ENCODE peak calls at places on chromosomes 7 and 10, in nine cellular contexts. One of them, this sample, is unnamed.

GRCh38 chr10:78028438-78029293 is 649 bp downstream of the POLR3A start:
- DNase-seq in cardiac fibroblast: peak; percentile 63
- DNase-seq in lung: no peak
- DNase-seq in HL-60: no peak
- DNase-seq in Peyer's patch: no peak
- DNase-seq in AG04450: no peak
- DNase-seq in dorsolateral prefrontal cortex: no peak
- DNase-seq in keratinocyte: no peak
- DNase-seq in B cell: no peak
- DNase-seq in this sample: no peak

GRCh38 chr7:98619450-98620321 is 2.6 kb downstream of the NPTX2 start:
- DNase-seq in cardiac fibroblast: peak; percentile 10
- DNase-seq in lung: peak; percentile 53
- DNase-seq in HL-60: no peak
- DNase-seq in Peyer's patch: no peak
- DNase-seq in AG04450: no peak
- DNase-seq in dorsolateral prefrontal cortex: no peak
- DNase-seq in keratinocyte: no peak
- DNase-seq in B cell: no peak
- DNase-seq in this sample: no peak

GRCh38 chr10:59222788-59223187 is 46.3 kb downstream of the PHYHIPL start:
- DNase-seq in cardiac fibroblast: no peak
- DNase-seq in lung: no peak
- DNase-seq in HL-60: no peak
- DNase-seq in Peyer's patch: no peak
- DNase-seq in AG04450: no peak
- DNase-seq in dorsolateral prefrontal cortex: no peak
- DNase-seq in keratinocyte: no peak
- DNase-seq in B cell: no peak
- DNase-seq in this sample: no peak

GRCh38 chr7:20402297-20403230 is 71.9 kb downstream of the ITGB8 start:
- DNase-seq in cardiac fibroblast: peak; percentile 27
- DNase-seq in lung: no peak
- DNase-seq in HL-60: no peak
- DNase-seq in Peyer's patch: no peak
- DNase-seq in AG04450: no peak
- DNase-seq in dorsolateral prefrontal cortex: no peak
- DNase-seq in keratinocyte: no peak
- DNase-seq in B cell: no peak
- DNase-seq in this sample: no peak

GRCh38 chr7:118771672-118772071 is 547.2 kb downstream of the ANKRD7 start:
- DNase-seq in cardiac fibroblast: no peak
- DNase-seq in lung: no peak
- DNase-seq in HL-60: no peak
- DNase-seq in Peyer's patch: no peak
- DNase-seq in AG04450: no peak
- DNase-seq in dorsolateral prefrontal cortex: no peak
- DNase-seq in keratinocyte: no peak
- DNase-seq in B cell: no peak
- DNase-seq in this sample: no peak

GRCh38 chr7:27156508-27156898 is at the start of gene HOXA7:
- DNase-seq in cardiac fibroblast: no peak
- DNase-seq in lung: no peak
- DNase-seq in HL-60: peak; percentile 25
- DNase-seq in Peyer's patch: peak; percentile 25
- DNase-seq in AG04450: no peak
- DNase-seq in dorsolateral prefrontal cortex: no peak
- DNase-seq in keratinocyte: no peak
- DNase-seq in B cell: no peak
- DNase-seq in this sample: no peak

GRCh38 chr10:110679633-110680472 is 35.7 kb downstream of the RBM20 start:
- DNase-seq in cardiac fibroblast: no peak
- DNase-seq in lung: no peak
- DNase-seq in HL-60: no peak
- DNase-seq in Peyer's patch: no peak
- DNase-seq in AG04450: no peak
- DNase-seq in dorsolateral prefrontal cortex: no peak
- DNase-seq in keratinocyte: no peak
- DNase-seq in B cell: no peak
- DNase-seq in this sample: no peak

GRCh38 chr7:117010375-117011133 is 57.3 kb downstream of the ST7 start:
- DNase-seq in cardiac fibroblast: peak; percentile 67
- DNase-seq in lung: no peak
- DNase-seq in HL-60: no peak
- DNase-seq in Peyer's patch: no peak
- DNase-seq in AG04450: no peak
- DNase-seq in dorsolateral prefrontal cortex: no peak
- DNase-seq in keratinocyte: no peak
- DNase-seq in B cell: no peak
- DNase-seq in this sample: no peak

GRCh38 chr7:2104716-2105115 is 128.0 kb downstream of the MAD1L1 start:
- DNase-seq in cardiac fibroblast: no peak
- DNase-seq in lung: no peak
- DNase-seq in HL-60: peak; percentile 28
- DNase-seq in Peyer's patch: no peak
- DNase-seq in AG04450: no peak
- DNase-seq in dorsolateral prefrontal cortex: no peak
- DNase-seq in keratinocyte: no peak
- DNase-seq in B cell: no peak
- DNase-seq in this sample: no peak

GRCh38 chr7:74658171-74659004 is 870 bp downstream of the GTF2I start:
- DNase-seq in cardiac fibroblast: peak; percentile 89
- DNase-seq in lung: peak; percentile 91
- DNase-seq in HL-60: peak; percentile 87
- DNase-seq in Peyer's patch: peak; percentile 90
- DNase-seq in AG04450: peak; percentile 61
- DNase-seq in dorsolateral prefrontal cortex: peak; percentile 90
- DNase-seq in keratinocyte: peak; percentile 35
- DNase-seq in B cell: peak; percentile 86
- DNase-seq in this sample: no peak

GRCh38 chr10:132904169-132904813 is 38.1 kb downstream of the CFAP46 start:
- DNase-seq in cardiac fibroblast: peak; percentile 43
- DNase-seq in lung: no peak
- DNase-seq in HL-60: peak; percentile 42
- DNase-seq in Peyer's patch: no peak
- DNase-seq in AG04450: no peak
- DNase-seq in dorsolateral prefrontal cortex: no peak
- DNase-seq in keratinocyte: peak; percentile 19
- DNase-seq in B cell: peak; percentile 57
- DNase-seq in this sample: no peak

GRCh38 chr7:2663121-2663886 is 24.7 kb upstream of the AMZ1 start:
- DNase-seq in cardiac fibroblast: no peak
- DNase-seq in lung: no peak
- DNase-seq in HL-60: no peak
- DNase-seq in Peyer's patch: no peak
- DNase-seq in AG04450: no peak
- DNase-seq in dorsolateral prefrontal cortex: no peak
- DNase-seq in keratinocyte: no peak
- DNase-seq in B cell: no peak
- DNase-seq in this sample: no peak

GRCh38 chr7:97555845-97556431 is 175.9 kb upstream of the TAC1 start:
- DNase-seq in cardiac fibroblast: peak; percentile 14
- DNase-seq in lung: no peak
- DNase-seq in HL-60: no peak
- DNase-seq in Peyer's patch: no peak
- DNase-seq in AG04450: no peak
- DNase-seq in dorsolateral prefrontal cortex: no peak
- DNase-seq in keratinocyte: no peak
- DNase-seq in B cell: no peak
- DNase-seq in this sample: peak; percentile 54

DNA sequence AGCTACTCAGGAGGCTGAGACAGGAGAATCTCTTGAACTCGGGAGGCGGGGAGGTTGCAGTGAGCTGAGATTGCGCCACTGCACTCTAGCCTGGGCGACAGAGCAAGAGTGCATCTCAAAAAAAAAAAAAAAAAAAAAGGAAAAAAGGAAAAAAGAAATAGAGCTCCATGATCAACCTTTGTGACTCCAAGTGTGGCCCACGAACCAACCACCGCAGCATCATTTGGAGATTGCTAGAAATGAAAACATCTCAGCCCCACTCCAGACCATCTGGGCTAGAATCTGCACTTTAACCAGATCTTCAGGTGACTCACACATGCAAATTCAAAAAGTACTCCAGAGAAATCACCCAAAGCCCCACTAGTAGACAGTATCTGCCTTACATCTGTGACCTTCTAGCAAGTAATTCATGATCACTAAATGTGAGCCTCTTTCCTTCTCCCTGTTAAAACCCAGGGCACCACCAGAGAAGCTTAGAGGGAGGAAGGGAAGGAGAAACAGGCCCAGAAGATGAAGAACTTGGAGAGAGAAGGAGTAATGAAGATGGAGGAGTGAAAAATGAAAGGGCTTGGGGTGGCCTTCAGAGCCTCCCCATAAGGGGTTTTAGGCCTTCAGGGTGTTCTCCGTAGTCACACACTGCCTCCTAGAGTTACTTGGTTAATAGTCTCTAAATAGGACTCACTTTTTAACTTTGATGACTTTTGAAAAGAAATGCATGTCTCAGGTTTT is 94.1 kb downstream of the SLC37A3 start:
- DNase-seq in cardiac fibroblast: peak; percentile 42
- DNase-seq in lung: no peak
- DNase-seq in HL-60: peak; percentile 5
- DNase-seq in Peyer's patch: no peak
- DNase-seq in AG04450: no peak
- DNase-seq in dorsolateral prefrontal cortex: no peak
- DNase-seq in keratinocyte: no peak
- DNase-seq in B cell: peak; percentile 80
- DNase-seq in this sample: no peak
- TF ChIP-seq CTCF in cardiac fibroblast: peak; percentile 18
- TF ChIP-seq CTCF in lung: peak; percentile 26
- TF ChIP-seq CTCF in HL-60: no peak
- TF ChIP-seq CTCF in Peyer's patch: peak; percentile 11
- TF ChIP-seq CTCF in AG04450: peak; percentile 41
- TF ChIP-seq CTCF in dorsolateral prefrontal cortex: peak; percentile 65
- TF ChIP-seq CTCF in keratinocyte: peak; percentile 21
- TF ChIP-seq CTCF in B cell: peak; percentile 81
- TF ChIP-seq CTCF in this sample: peak; percentile 53

DNA sequence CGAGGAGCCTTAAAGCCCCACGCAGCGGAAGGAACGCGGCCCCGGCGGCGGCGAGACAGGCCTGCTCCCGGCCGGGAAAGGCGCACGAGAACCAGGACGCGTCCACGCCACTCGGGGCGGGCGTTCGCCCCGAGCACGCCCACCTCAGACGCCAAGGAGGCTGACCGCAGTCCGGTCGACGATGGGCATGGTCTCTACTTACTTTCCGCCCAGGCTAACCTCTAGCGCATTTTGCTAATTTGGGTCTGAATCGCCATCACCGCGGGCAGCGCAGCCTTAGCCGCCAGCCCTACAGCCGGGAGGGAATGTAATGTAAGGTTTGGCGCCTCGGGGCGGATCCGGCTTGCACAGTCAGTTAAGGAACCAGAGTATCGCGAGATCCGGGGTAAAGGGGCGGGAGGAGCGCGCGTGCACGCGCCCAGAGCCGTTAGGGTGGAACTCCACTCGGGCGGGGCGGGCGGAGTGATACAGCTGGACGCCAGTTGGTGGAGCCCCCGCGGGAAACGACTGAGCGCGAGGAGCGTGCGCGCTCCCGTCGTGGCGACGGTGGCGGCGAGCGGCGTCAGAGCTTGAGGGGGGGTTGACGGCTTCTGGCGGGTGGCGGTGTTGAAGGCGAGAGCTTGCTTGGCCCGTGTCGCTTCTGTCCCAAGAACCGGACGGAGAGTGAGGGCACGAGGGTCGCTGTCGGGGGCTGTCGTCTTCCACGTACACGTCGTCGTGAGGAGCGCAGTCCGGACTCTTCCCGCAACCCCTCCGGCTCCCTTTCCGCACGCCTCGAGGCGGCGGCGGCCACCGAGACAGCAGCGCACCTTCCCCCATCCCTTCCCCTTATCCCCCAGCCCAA is at the start of gene LUC7L2:
- DNase-seq in cardiac fibroblast: peak; percentile 99
- DNase-seq in lung: peak; percentile 100
- DNase-seq in HL-60: peak; percentile 99
- DNase-seq in Peyer's patch: peak; percentile 100
- DNase-seq in AG04450: peak; percentile 95
- DNase-seq in dorsolateral prefrontal cortex: peak; percentile 100
- DNase-seq in keratinocyte: peak; percentile 87
- DNase-seq in B cell: peak; percentile 100
- DNase-seq in this sample: peak; percentile 76
- TF ChIP-seq CTCF in cardiac fibroblast: no peak
- TF ChIP-seq CTCF in lung: no peak
- TF ChIP-seq CTCF in HL-60: no peak
- TF ChIP-seq CTCF in Peyer's patch: no peak
- TF ChIP-seq CTCF in AG04450: no peak
- TF ChIP-seq CTCF in dorsolateral prefrontal cortex: peak; percentile 34
- TF ChIP-seq CTCF in keratinocyte: no peak
- TF ChIP-seq CTCF in B cell: no peak
- TF ChIP-seq CTCF in this sample: no peak

GRCh38 chr10:75396861-75397570 is 4.5 kb downstream of the ZNF503 start:
- DNase-seq in cardiac fibroblast: peak; percentile 23
- DNase-seq in lung: no peak
- DNase-seq in HL-60: no peak
- DNase-seq in Peyer's patch: no peak
- DNase-seq in AG04450: no peak
- DNase-seq in dorsolateral prefrontal cortex: no peak
- DNase-seq in keratinocyte: no peak
- DNase-seq in B cell: no peak
- DNase-seq in this sample: no peak

GRCh38 chr10:75398238-75398629 is 3.3 kb downstream of the ZNF503 start:
- DNase-seq in cardiac fibroblast: peak; percentile 31
- DNase-seq in lung: no peak
- DNase-seq in HL-60: no peak
- DNase-seq in Peyer's patch: no peak
- DNase-seq in AG04450: no peak
- DNase-seq in dorsolateral prefrontal cortex: no peak
- DNase-seq in keratinocyte: no peak
- DNase-seq in B cell: no peak
- DNase-seq in this sample: no peak

GRCh38 chr10:75397571-75397921 is 4.0 kb downstream of the ZNF503 start:
- DNase-seq in cardiac fibroblast: peak; percentile 36
- DNase-seq in lung: no peak
- DNase-seq in HL-60: no peak
- DNase-seq in Peyer's patch: no peak
- DNase-seq in AG04450: no peak
- DNase-seq in dorsolateral prefrontal cortex: no peak
- DNase-seq in keratinocyte: no peak
- DNase-seq in B cell: no peak
- DNase-seq in this sample: no peak

GRCh38 chr10:75395171-75395954 is 6.2 kb downstream of the ZNF503 start:
- DNase-seq in cardiac fibroblast: peak; percentile 42
- DNase-seq in lung: peak; percentile 52
- DNase-seq in HL-60: peak; percentile 20
- DNase-seq in Peyer's patch: no peak
- DNase-seq in AG04450: no peak
- DNase-seq in dorsolateral prefrontal cortex: no peak
- DNase-seq in keratinocyte: no peak
- DNase-seq in B cell: no peak
- DNase-seq in this sample: no peak

GRCh38 chr10:75395955-75396860 is 5.4 kb downstream of the ZNF503 start:
- DNase-seq in cardiac fibroblast: peak; percentile 33
- DNase-seq in lung: peak; percentile 51
- DNase-seq in HL-60: no peak
- DNase-seq in Peyer's patch: no peak
- DNase-seq in AG04450: no peak
- DNase-seq in dorsolateral prefrontal cortex: no peak
- DNase-seq in keratinocyte: no peak
- DNase-seq in B cell: no peak
- DNase-seq in this sample: no peak
- TF ChIP-seq CTCF in cardiac fibroblast: no peak
- TF ChIP-seq CTCF in lung: no peak
- TF ChIP-seq CTCF in HL-60: no peak
- TF ChIP-seq CTCF in Peyer's patch: no peak
- TF ChIP-seq CTCF in AG04450: no peak
- TF ChIP-seq CTCF in dorsolateral prefrontal cortex: no peak
- TF ChIP-seq CTCF in keratinocyte: no peak
- TF ChIP-seq CTCF in B cell: no peak
- TF ChIP-seq CTCF in this sample: no peak

GRCh38 chr10:25768167-25768566 is 165.9 kb upstream of the MYO3A start:
- DNase-seq in cardiac fibroblast: no peak
- DNase-seq in lung: no peak
- DNase-seq in HL-60: no peak
- DNase-seq in Peyer's patch: no peak
- DNase-seq in AG04450: no peak
- DNase-seq in dorsolateral prefrontal cortex: no peak
- DNase-seq in keratinocyte: no peak
- DNase-seq in B cell: no peak
- DNase-seq in this sample: no peak
- TF ChIP-seq CTCF in cardiac fibroblast: no peak
- TF ChIP-seq CTCF in lung: no peak
- TF ChIP-seq CTCF in HL-60: no peak
- TF ChIP-seq CTCF in Peyer's patch: no peak
- TF ChIP-seq CTCF in AG04450: no peak
- TF ChIP-seq CTCF in dorsolateral prefrontal cortex: no peak
- TF ChIP-seq CTCF in keratinocyte: no peak
- TF ChIP-seq CTCF in B cell: no peak
- TF ChIP-seq CTCF in this sample: peak; percentile 35